ENCODE peak calls at places on chromosomes 6 and 20, in nine cellular contexts. P, G, D, Z, O, W, A, N and L are unnamed samples.

GRCh38 chr6:15243994-15244604 is 1.8 kb upstream of the JARID2 start:
- DNase-seq in G (no peak), Z (no peak), D (no peak), O (no peak), W (no peak), A (no peak), N (no peak), P (no peak), L (no peak)

GRCh38 chr6:154478021-154478651 is 32.3 kb downstream of the CNKSR3 start:
- DNase-seq in N (no peak), O (no peak), A (no peak), P (no peak), Z (no peak), W (peak; percentile 12), G (no peak), D (no peak), L (peak; percentile 34)

GRCh38 chr6:35048631-35049083 is 92.5 kb downstream of the TCP11 start:
- DNase-seq in N (no peak), P (no peak), A (no peak), D (peak; percentile 54), G (peak; percentile 68), Z (no peak), O (peak; percentile 77), W (peak; percentile 20), L (peak; percentile 64)

GRCh38 chr6:38638941-38639497 is 710 bp downstream of the BTBD9 start:
- DNase-seq in D (peak; percentile 43), P (peak; percentile 31), O (peak; percentile 42), W (peak; percentile 36), G (peak; percentile 45), A (peak; percentile 85), N (no peak), Z (peak; percentile 38), L (no peak)

GRCh38 chr20:40322941-40323340 is 366.1 kb downstream of the MAFB start:
- DNase-seq in O (no peak), W (no peak), Z (no peak), P (no peak), N (no peak), D (no peak), A (no peak), G (no peak), L (no peak)

GRCh38 chr20:32029561-32029960 is 19.3 kb downstream of the CCM2L start:
- DNase-seq in N (no peak), G (no peak), P (no peak), D (no peak), W (no peak), A (no peak), Z (no peak), O (no peak), L (no peak)

GRCh38 chr6:157764346-157765068 is 58.5 kb upstream of the SNX9 start:
- DNase-seq in W (peak; percentile 16), N (no peak), A (peak; percentile 97), G (peak; percentile 100), Z (peak; percentile 100), P (peak; percentile 93), D (peak; percentile 91), O (peak; percentile 99), L (peak; percentile 32)

GRCh38 chr6:105308840-105309239 is 94.0 kb downstream of the PREP start:
- DNase-seq in A (no peak), N (no peak), W (no peak), Z (no peak), D (no peak), P (no peak), G (no peak), O (no peak), L (no peak)

GRCh38 chr6:36285187-36285612 is 15.3 kb downstream of the PNPLA1 start:
- DNase-seq in A (no peak), D (no peak), G (no peak), W (peak; percentile 61), Z (no peak), P (no peak), N (peak; percentile 28), O (no peak), L (no peak)

GRCh38 chr6:82251942-82252341 is 4.4 kb upstream of the IBTK start:
- DNase-seq in O (peak; percentile 66), N (no peak), G (peak; percentile 71), Z (peak; percentile 39), P (no peak), A (no peak), D (no peak), W (no peak), L (no peak)
- TF ChIP-seq CTCF in O (peak; percentile 35), N (peak; percentile 74), G (peak; percentile 55), Z (peak; percentile 37), P (peak; percentile 21), A (peak; percentile 68), D (no peak), W (peak; percentile 51), L (no peak)

GRCh38 chr6:150667977-150668716 is 68.5 kb downstream of the PLEKHG1 start:
- DNase-seq in W (peak; percentile 70), P (peak; percentile 95), A (no peak), N (peak; percentile 30), D (peak; percentile 96), G (peak; percentile 93), O (peak; percentile 92), Z (peak; percentile 86), L (peak; percentile 87)
- TF ChIP-seq CTCF in W (no peak), P (no peak), A (peak; percentile 36), N (peak; percentile 46), D (no peak), G (peak; percentile 41), O (peak; percentile 30), Z (peak; percentile 49), L (no peak)

DNA sequence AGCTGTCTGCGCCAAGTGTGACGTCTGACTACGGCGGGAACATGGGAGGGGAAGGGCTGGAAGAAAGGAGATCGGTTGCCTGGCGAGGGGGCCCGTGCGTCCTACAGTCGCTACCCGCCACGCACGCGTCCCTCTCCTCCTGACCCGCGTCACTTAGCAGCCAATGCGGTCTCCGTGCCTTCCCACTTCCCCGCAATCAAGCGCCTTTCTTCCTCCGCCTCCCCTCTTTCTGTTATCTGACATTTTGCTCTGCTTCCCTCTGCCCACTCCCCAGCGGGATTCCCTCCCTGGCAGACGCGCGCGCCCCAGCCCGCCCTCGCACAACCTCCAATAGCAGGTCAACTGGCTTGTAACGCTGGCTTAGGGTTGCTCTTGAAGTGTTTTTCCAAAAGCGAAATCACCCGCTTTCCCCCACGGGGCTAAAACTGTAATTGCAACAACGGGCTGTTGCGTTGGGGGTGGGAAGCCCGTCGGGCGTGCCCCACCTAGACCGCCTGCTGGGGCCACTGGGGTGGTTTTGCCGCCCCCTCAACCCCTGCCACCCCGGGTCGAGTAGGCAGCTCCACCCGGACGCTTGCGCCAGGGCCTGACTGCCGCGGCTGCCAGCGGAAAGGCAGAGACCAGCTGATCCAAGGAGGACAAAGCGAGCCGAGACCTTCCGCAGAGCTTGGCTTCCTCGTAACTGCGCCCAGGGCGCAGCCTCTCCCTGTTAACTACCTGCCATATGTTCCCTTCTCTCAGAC is 6.2 kb upstream of the SOX4 start:
- DNase-seq in N (peak; percentile 58), Z (peak; percentile 49), W (peak; percentile 66), G (peak; percentile 76), P (peak; percentile 57), D (peak; percentile 55), A (no peak), O (peak; percentile 82), L (peak; percentile 69)
- TF ChIP-seq CTCF in N (peak; percentile 50), Z (peak; percentile 47), W (no peak), G (peak; percentile 24), P (no peak), D (no peak), A (peak; percentile 37), O (peak; percentile 36), L (peak; percentile 21)

GRCh38 chr20:19691125-19691524 is 66.9 kb upstream of the RIN2 start:
- DNase-seq in W (no peak), G (no peak), D (no peak), Z (no peak), N (no peak), A (no peak), P (no peak), O (no peak), L (no peak)

GRCh38 chr20:19690462-19690861 is 67.6 kb upstream of the RIN2 start:
- DNase-seq in G (peak; percentile 16), Z (no peak), P (no peak), D (no peak), W (no peak), O (peak; percentile 37), A (no peak), N (no peak), L (no peak)

GRCh38 chr20:19692100-19692499 is 66.0 kb upstream of the RIN2 start:
- DNase-seq in P (no peak), A (no peak), G (peak; percentile 43), Z (no peak), W (no peak), D (no peak), O (peak; percentile 30), N (no peak), L (no peak)

GRCh38 chr20:19693508-19693907 is 64.5 kb upstream of the RIN2 start:
- DNase-seq in D (no peak), P (no peak), N (no peak), Z (no peak), W (no peak), A (no peak), O (no peak), G (no peak), L (no peak)

DNA sequence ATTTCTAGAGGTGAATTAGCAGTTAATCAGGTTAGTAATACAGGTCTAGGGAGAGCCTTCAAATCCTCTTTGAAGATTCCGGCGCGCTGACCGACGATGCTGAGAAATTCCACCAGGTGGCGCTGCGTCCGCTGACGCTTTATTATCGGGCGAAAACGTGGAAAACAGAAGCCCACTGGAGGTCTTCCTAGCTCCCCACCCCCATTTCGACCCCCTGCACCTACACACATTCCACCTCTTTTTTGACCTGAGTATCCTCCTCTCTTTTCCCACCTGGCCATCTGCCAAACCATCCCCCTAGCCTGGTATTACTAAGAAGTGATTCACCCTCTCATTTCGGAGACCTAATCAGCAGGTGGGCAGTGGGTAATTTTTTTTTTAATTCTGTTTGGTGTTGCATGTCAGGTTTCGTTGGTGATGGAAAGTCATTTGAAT is 65.4 kb upstream of the RIN2 start:
- DNase-seq in P (peak; percentile 20), W (peak; percentile 81), G (peak; percentile 54), D (peak; percentile 32), O (peak; percentile 52), A (peak; percentile 87), Z (peak; percentile 40), N (peak; percentile 69), L (peak; percentile 30)
- TF ChIP-seq CTCF in P (peak; percentile 93), W (peak; percentile 87), G (peak; percentile 89), D (peak; percentile 86), O (peak; percentile 86), A (peak; percentile 96), Z (peak; percentile 92), N (peak; percentile 94), L (peak; percentile 91)

DNA sequence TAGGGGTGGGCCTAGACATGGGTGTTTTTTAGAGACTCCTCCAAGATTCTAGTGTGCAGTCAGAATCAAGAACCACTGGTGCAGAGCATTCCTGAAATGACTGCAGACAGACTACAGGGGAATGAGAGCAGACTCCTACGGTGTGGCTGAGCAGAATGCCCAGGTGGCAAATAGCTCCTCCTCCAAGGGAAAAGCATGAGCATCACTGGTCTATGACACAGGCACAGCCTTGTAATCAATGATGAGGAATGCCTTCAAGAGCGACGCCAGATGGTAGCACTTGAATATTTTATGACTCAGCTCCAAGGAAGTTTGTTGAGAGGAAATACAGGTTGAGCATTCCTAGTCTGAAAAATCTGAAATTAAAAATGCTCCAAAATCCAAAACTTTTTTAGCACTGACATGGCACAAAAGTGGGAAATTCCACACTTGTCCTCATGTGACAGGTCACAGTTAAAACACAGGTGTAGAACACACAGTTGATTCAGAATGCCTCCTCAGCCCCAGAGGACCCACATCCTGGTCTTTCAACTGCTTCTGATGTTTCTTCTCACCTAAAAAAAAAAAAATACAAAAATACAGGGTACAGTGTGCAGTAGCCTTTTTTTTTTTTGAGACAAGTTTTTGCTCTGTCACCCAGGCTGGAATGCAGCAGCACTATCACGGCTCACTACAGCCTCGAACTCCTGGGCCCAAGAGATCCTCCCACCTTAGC is 10.5 kb upstream of the FAM8A1 start:
- DNase-seq in P (no peak), O (peak; percentile 68), D (no peak), G (peak; percentile 81), N (no peak), A (no peak), W (no peak), Z (peak; percentile 82), L (no peak)
- TF ChIP-seq CTCF in P (no peak), O (no peak), D (no peak), G (peak; percentile 8), N (no peak), A (peak; percentile 33), W (no peak), Z (no peak), L (no peak)